ENCODE peak calls at places on chromosomes 16 and 17, in seven cellular contexts. One of them, this sample, is unnamed.
A peak's percentile ranks its signal among the peaks of the same experiment; 100 is the strongest.

GRCh38 chr16:12413393-12413792 is 390.3 kb downstream of the CPPED1 start:
- DNase-seq in NCI-H1436: no peak
- DNase-seq in ovary: no peak
- DNase-seq in putamen: no peak
- DNase-seq in GM18507: no peak
- DNase-seq in T-helper 22 cell: no peak
- DNase-seq in head of caudate nucleus: no peak
- DNase-seq in this sample: no peak

GRCh38 chr16:70679653-70680494 is 6.0 kb downstream of the MTSS2 start:
- DNase-seq in GM18507: peak; percentile 30
- DNase-seq in head of caudate nucleus: no peak
- DNase-seq in T-helper 22 cell: no peak
- DNase-seq in putamen: no peak
- DNase-seq in ovary: peak; percentile 59
- DNase-seq in NCI-H1436: no peak
- DNase-seq in this sample: peak; percentile 40

GRCh38 chr16:84618428-84619102 is 687 bp upstream of the COTL1 start:
- DNase-seq in head of caudate nucleus: no peak
- DNase-seq in T-helper 22 cell: no peak
- DNase-seq in ovary: peak; percentile 66
- DNase-seq in NCI-H1436: no peak
- DNase-seq in GM18507: no peak
- DNase-seq in putamen: no peak
- DNase-seq in this sample: no peak

GRCh38 chr16:85535352-85536072 is 77.6 kb upstream of the GSE1 start:
- DNase-seq in NCI-H1436: no peak
- DNase-seq in putamen: no peak
- DNase-seq in T-helper 22 cell: no peak
- DNase-seq in GM18507: no peak
- DNase-seq in head of caudate nucleus: no peak
- DNase-seq in ovary: no peak
- DNase-seq in this sample: no peak

GRCh38 chr17:50072925-50073324 is 17.0 kb downstream of the ITGA3 start:
- DNase-seq in putamen: no peak
- DNase-seq in ovary: no peak
- DNase-seq in GM18507: no peak
- DNase-seq in T-helper 22 cell: no peak
- DNase-seq in NCI-H1436: no peak
- DNase-seq in head of caudate nucleus: no peak
- DNase-seq in this sample: no peak

GRCh38 chr16:69186642-69187386 is at the start of gene SNTB2:
- DNase-seq in head of caudate nucleus: peak; percentile 89
- DNase-seq in T-helper 22 cell: peak; percentile 72
- DNase-seq in putamen: peak; percentile 90
- DNase-seq in GM18507: peak; percentile 85
- DNase-seq in NCI-H1436: peak; percentile 84
- DNase-seq in ovary: peak; percentile 93
- DNase-seq in this sample: peak; percentile 96

GRCh38 chr17:68972119-68972704 is 17.0 kb upstream of the ABCA8 start:
- DNase-seq in T-helper 22 cell: no peak
- DNase-seq in head of caudate nucleus: peak; percentile 56
- DNase-seq in putamen: peak; percentile 69
- DNase-seq in ovary: peak; percentile 49
- DNase-seq in NCI-H1436: peak; percentile 28
- DNase-seq in GM18507: no peak
- DNase-seq in this sample: no peak

GRCh38 chr17:77388384-77389306 is 247.9 kb downstream of the SEC14L1 start:
- DNase-seq in putamen: no peak
- DNase-seq in NCI-H1436: no peak
- DNase-seq in ovary: no peak
- DNase-seq in head of caudate nucleus: no peak
- DNase-seq in GM18507: no peak
- DNase-seq in T-helper 22 cell: no peak
- DNase-seq in this sample: no peak

GRCh38 chr16:76900285-76901263 is 290.4 kb upstream of the MON1B start:
- DNase-seq in head of caudate nucleus: no peak
- DNase-seq in GM18507: no peak
- DNase-seq in NCI-H1436: no peak
- DNase-seq in ovary: no peak
- DNase-seq in putamen: no peak
- DNase-seq in T-helper 22 cell: no peak
- DNase-seq in this sample: no peak

GRCh38 chr16:51762081-51762995 is 611.3 kb upstream of the SALL1 start:
- DNase-seq in T-helper 22 cell: no peak
- DNase-seq in NCI-H1436: peak; percentile 63
- DNase-seq in ovary: peak; percentile 55
- DNase-seq in putamen: peak; percentile 69
- DNase-seq in head of caudate nucleus: peak; percentile 89
- DNase-seq in GM18507: peak; percentile 44
- DNase-seq in this sample: peak; percentile 78

GRCh38 chr16:85372627-85373372 is 240.3 kb upstream of the GSE1 start:
- DNase-seq in GM18507: no peak
- DNase-seq in putamen: no peak
- DNase-seq in head of caudate nucleus: no peak
- DNase-seq in T-helper 22 cell: no peak
- DNase-seq in ovary: no peak
- DNase-seq in NCI-H1436: no peak
- DNase-seq in this sample: no peak